ENCODE peak calls at places on chromosomes 1 and 21, in nine cellular contexts. W is tibial artery, Y is kidney epithelial cell, Q is lower leg skin, L is endodermal cell, G is ovary, A is fibroblast of mammary gland, E is A549, Z is HL-60. S is an unnamed sample.
A peak's percentile ranks its signal among the peaks of the same experiment; 100 is the strongest.

GRCh38 chr1:116292929-116293725 is 79.9 kb upstream of the ATP1A1 start:
- DNase-seq in W (no peak), Y (no peak), Q (no peak), L (no peak), G (no peak), A (no peak), E (no peak), Z (no peak), S (no peak)

GRCh38 chr1:229537894-229538293 is 20.6 kb downstream of the ABCB10 start:
- DNase-seq in W (no peak), Y (no peak), Q (peak; percentile 9), L (no peak), G (no peak), A (no peak), E (no peak), Z (peak; percentile 99), S (no peak)

GRCh38 chr1:183590225-183591191 is at the start of gene NCF2:
- DNase-seq in W (no peak), Y (no peak), Q (no peak), L (no peak), G (no peak), A (peak; percentile 29), E (no peak), Z (peak; percentile 95), S (no peak)

GRCh38 chr1:170660874-170661645 is 2.9 kb upstream of the PRRX1 start:
- DNase-seq in W (no peak), Y (no peak), Q (peak; percentile 85), L (peak; percentile 68), G (peak; percentile 72), A (peak; percentile 57), E (no peak), Z (no peak), S (no peak)

GRCh38 chr1:39214998-39215873 is 10.7 kb downstream of the MACF1 start:
- DNase-seq in W (no peak), Y (no peak), Q (no peak), L (peak; percentile 52), G (no peak), A (no peak), E (no peak), Z (peak; percentile 60), S (no peak)

GRCh38 chr1:206030714-206031113 is 7.0 kb upstream of the CTSE start:
- DNase-seq in W (peak; percentile 42), Y (peak; percentile 66), Q (no peak), L (peak; percentile 91), G (peak; percentile 56), A (peak; percentile 66), E (peak; percentile 83), Z (peak; percentile 80), S (peak; percentile 29)

GRCh38 chr1:89905391-89906058 is 84.7 kb downstream of the LRRC8D start:
- DNase-seq in W (no peak), Y (no peak), Q (no peak), L (no peak), G (no peak), A (peak; percentile 41), E (no peak), Z (no peak), S (no peak)

GRCh38 chr1:183610053-183610452 is 19.8 kb upstream of the NCF2 start:
- DNase-seq in W (no peak), Y (no peak), Q (no peak), L (no peak), G (no peak), A (peak; percentile 43), E (no peak), Z (no peak), S (no peak)

GRCh38 chr1:246151796-246152434 is 355.2 kb downstream of the SMYD3 start:
- DNase-seq in W (no peak), Y (no peak), Q (no peak), L (peak; percentile 65), G (no peak), A (peak; percentile 15), E (no peak), Z (no peak), S (no peak)

GRCh38 chr1:180611016-180611930 is 20.5 kb upstream of the XPR1 start:
- DNase-seq in W (no peak), Y (no peak), Q (no peak), L (no peak), G (no peak), A (peak; percentile 59), E (no peak), Z (peak; percentile 77), S (no peak)

GRCh38 chr1:77686784-77687518 is 4.5 kb upstream of the ZZZ3 start:
- DNase-seq in W (no peak), Y (no peak), Q (no peak), L (peak; percentile 63), G (peak; percentile 40), A (no peak), E (no peak), Z (no peak), S (no peak)

GRCh38 chr1:178918955-178919354 is 48.1 kb upstream of the ANGPTL1 start:
- DNase-seq in W (no peak), Y (no peak), Q (no peak), L (no peak), G (peak; percentile 69), A (no peak), E (no peak), Z (no peak), S (no peak)

GRCh38 chr1:161159087-161159914 is at the start of gene USP21:
- DNase-seq in W (peak; percentile 93), Y (no peak), Q (peak; percentile 99), L (peak; percentile 97), G (peak; percentile 96), A (peak; percentile 84), E (peak; percentile 89), Z (peak; percentile 76), S (peak; percentile 63)

GRCh38 chr1:156119503-156120209 is 5.1 kb downstream of the LMNA start:
- DNase-seq in W (peak; percentile 73), Y (no peak), Q (no peak), L (peak; percentile 54), G (no peak), A (peak; percentile 85), E (no peak), Z (peak; percentile 74), S (no peak)

GRCh38 chr1:201310986-201311355 is 27.7 kb downstream of the PKP1 start:
- DNase-seq in W (no peak), Y (no peak), Q (no peak), L (no peak), G (no peak), A (no peak), E (peak; percentile 64), Z (no peak), S (no peak)

GRCh38 chr1:212635141-212635601 is 26.6 kb downstream of the ATF3 start:
- DNase-seq in W (no peak), Y (no peak), Q (peak; percentile 59), L (no peak), G (no peak), A (no peak), E (no peak), Z (no peak), S (no peak)

GRCh38 chr1:218266356-218266755 is 18.7 kb upstream of the RRP15 start:
- DNase-seq in W (no peak), Y (no peak), Q (no peak), L (no peak), G (no peak), A (peak; percentile 70), E (no peak), Z (no peak), S (no peak)

GRCh38 chr1:106621853-106622252 is 434.6 kb upstream of the PRMT6 start:
- DNase-seq in W (no peak), Y (peak; percentile 69), Q (no peak), L (no peak), G (no peak), A (no peak), E (no peak), Z (no peak), S (no peak)

GRCh38 chr1:243434594-243434993 is 178.8 kb downstream of the SDCCAG8 start:
- DNase-seq in W (no peak), Y (no peak), Q (no peak), L (no peak), G (no peak), A (no peak), E (no peak), Z (no peak), S (no peak)

GRCh38 chr1:18247151-18247550 is 139.6 kb downstream of the IGSF21 start:
- DNase-seq in W (no peak), Y (no peak), Q (no peak), L (no peak), G (no peak), A (no peak), E (no peak), Z (no peak), S (no peak)

GRCh38 chr1:171441278-171441677 is 44.1 kb upstream of the PRRC2C start:
- DNase-seq in W (no peak), Y (no peak), Q (no peak), L (no peak), G (no peak), A (peak; percentile 96), E (peak; percentile 50), Z (no peak), S (peak; percentile 47)

GRCh38 chr1:24963943-24964677 is 34.0 kb upstream of the RUNX3 start:
- DNase-seq in W (no peak), Y (no peak), Q (no peak), L (no peak), G (no peak), A (no peak), E (no peak), Z (no peak), S (no peak)
- H3K4me3 ChIP-seq in W (no peak overlapping the region), Y (no peak overlapping the region), Q (no peak overlapping the region), L (no peak overlapping the region), G (no peak overlapping the region), A (no peak overlapping the region), E (no peak overlapping the region), Z (no peak overlapping the region), S (no peak overlapping the region)

GRCh38 chr1:19872190-19872589 is 10.0 kb upstream of the OTUD3 start:
- DNase-seq in W (no peak), Y (no peak), Q (no peak), L (no peak), G (no peak), A (no peak), E (peak; percentile 40), Z (no peak), S (no peak)
- TF ChIP-seq CTCF in W (no peak), Y (peak; percentile 2), Q (no peak), L (peak; percentile 31), G (no peak), A (peak; percentile 3), E (no peak), Z (no peak), S (peak; percentile 4)

DNA sequence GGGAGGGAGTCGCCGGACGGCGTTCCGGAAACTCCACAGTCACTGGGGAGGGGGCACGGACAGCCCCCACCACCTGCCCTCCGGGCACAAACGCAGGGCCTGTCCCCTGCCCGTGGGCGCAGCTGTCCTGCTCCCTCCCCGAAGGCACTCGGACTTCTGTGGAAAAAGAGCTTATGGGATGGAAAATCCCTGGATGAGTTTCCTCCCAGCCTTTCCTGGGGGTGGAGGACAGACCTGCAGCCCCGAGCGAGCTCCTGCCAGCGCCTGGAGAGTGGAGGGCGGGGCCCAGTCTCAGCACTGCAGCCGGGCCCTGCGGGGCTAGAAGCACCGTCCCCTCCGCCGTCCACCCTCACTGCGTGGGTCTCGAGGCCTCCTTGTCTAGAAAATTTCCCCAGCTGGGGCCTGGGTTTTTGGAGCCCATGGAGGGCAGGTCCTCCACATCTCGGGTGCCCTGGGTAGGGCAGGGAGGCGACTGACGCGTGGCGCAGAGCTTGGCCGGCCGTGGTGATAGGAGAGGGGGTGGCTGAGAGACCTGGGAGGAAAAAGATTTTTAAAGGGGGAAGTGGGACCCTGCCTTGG is 6.5 kb upstream of the COL6A1 start:
- DNase-seq in W (peak; percentile 67), Y (no peak), Q (peak; percentile 91), L (peak; percentile 85), G (peak; percentile 74), A (peak; percentile 69), E (no peak), Z (no peak), S (no peak)
- H3K4me3 ChIP-seq in W (peak overlapping the region; percentile 48), Y (no peak overlapping the region), Q (no peak overlapping the region), L (peak overlapping the region; percentile 41), G (peak overlapping the region; percentile 59), A (peak overlapping the region; percentile 42), E (no peak overlapping the region), Z (no peak overlapping the region), S (peak overlapping the region; percentile 44)

GRCh38 chr1:99681583-99681982 is 35.7 kb downstream of the PALMD start:
- DNase-seq in W (no peak), Y (no peak), Q (no peak), L (no peak), G (no peak), A (peak; percentile 15), E (no peak), Z (no peak), S (no peak)
- TF ChIP-seq CTCF in W (no peak), Y (no peak), Q (no peak), L (peak; percentile 41), G (no peak), A (no peak), E (no peak), Z (no peak), S (no peak)

S was measured in HFF-Myc.